ENCODE peak calls at places on chromosomes 12 and 14, in four cellular contexts. One of them, this sample, is unnamed.

GRCh38 chr12:9130244-9130643 is 14.5 kb upstream of the A2M start:
- DNase-seq in dorsolateral prefrontal cortex: no peak
- DNase-seq in adrenal gland: no peak
- DNase-seq in CD8-positive, alpha-beta T cell: no peak
- DNase-seq in this sample: no peak

GRCh38 chr14:94638330-94638729 is 26.1 kb downstream of the SERPINA3 start:
- DNase-seq in CD8-positive, alpha-beta T cell: no peak
- DNase-seq in dorsolateral prefrontal cortex: no peak
- DNase-seq in adrenal gland: no peak
- DNase-seq in this sample: no peak

GRCh38 chr14:68794130-68794855 is 1.4 kb upstream of the ZFP36L1 start:
- DNase-seq in adrenal gland: peak; percentile 94
- DNase-seq in CD8-positive, alpha-beta T cell: peak; percentile 82
- DNase-seq in dorsolateral prefrontal cortex: no peak
- DNase-seq in this sample: peak; percentile 83

GRCh38 chr14:37140176-37140575 is 32.2 kb downstream of the SLC25A21 start:
- DNase-seq in adrenal gland: no peak
- DNase-seq in dorsolateral prefrontal cortex: no peak
- DNase-seq in CD8-positive, alpha-beta T cell: no peak
- DNase-seq in this sample: no peak

GRCh38 chr14:78341827-78342389 is 171.7 kb downstream of the NRXN3 start:
- DNase-seq in adrenal gland: no peak
- DNase-seq in dorsolateral prefrontal cortex: no peak
- DNase-seq in CD8-positive, alpha-beta T cell: no peak
- DNase-seq in this sample: no peak

GRCh38 chr14:70121521-70121920 is 67.2 kb downstream of the SLC8A3 start:
- DNase-seq in CD8-positive, alpha-beta T cell: no peak
- DNase-seq in adrenal gland: no peak
- DNase-seq in dorsolateral prefrontal cortex: no peak
- DNase-seq in this sample: no peak

GRCh38 chr12:45483571-45483970 is 245.9 kb upstream of the ARID2 start:
- DNase-seq in dorsolateral prefrontal cortex: no peak
- DNase-seq in CD8-positive, alpha-beta T cell: no peak
- DNase-seq in adrenal gland: peak; percentile 23
- DNase-seq in this sample: peak; percentile 50

GRCh38 chr12:70982991-70983390 is 62.5 kb upstream of the PTPRR start:
- DNase-seq in CD8-positive, alpha-beta T cell: no peak
- DNase-seq in adrenal gland: no peak
- DNase-seq in dorsolateral prefrontal cortex: no peak
- DNase-seq in this sample: no peak

GRCh38 chr14:63011609-63012008 is 33.6 kb downstream of the KCNH5 start:
- DNase-seq in CD8-positive, alpha-beta T cell: no peak
- DNase-seq in dorsolateral prefrontal cortex: no peak
- DNase-seq in adrenal gland: no peak
- DNase-seq in this sample: no peak

GRCh38 chr14:99360774-99361595 is 89.0 kb upstream of the BCL11B start:
- DNase-seq in dorsolateral prefrontal cortex: no peak
- DNase-seq in CD8-positive, alpha-beta T cell: no peak
- DNase-seq in adrenal gland: no peak
- DNase-seq in this sample: no peak

GRCh38 chr12:128771681-128772080 is 52.1 kb downstream of the SLC15A4 start:
- DNase-seq in dorsolateral prefrontal cortex: no peak
- DNase-seq in CD8-positive, alpha-beta T cell: no peak
- DNase-seq in adrenal gland: no peak
- DNase-seq in this sample: no peak

GRCh38 chr12:80935076-80935475 is 2.7 kb downstream of the LIN7A start:
- DNase-seq in dorsolateral prefrontal cortex: no peak
- DNase-seq in adrenal gland: no peak
- DNase-seq in CD8-positive, alpha-beta T cell: no peak
- DNase-seq in this sample: no peak

GRCh38 chr14:20803221-20803620 is 577 bp upstream of the RNASE1 start:
- DNase-seq in CD8-positive, alpha-beta T cell: no peak
- DNase-seq in adrenal gland: no peak
- DNase-seq in dorsolateral prefrontal cortex: no peak
- DNase-seq in this sample: no peak

DNA sequence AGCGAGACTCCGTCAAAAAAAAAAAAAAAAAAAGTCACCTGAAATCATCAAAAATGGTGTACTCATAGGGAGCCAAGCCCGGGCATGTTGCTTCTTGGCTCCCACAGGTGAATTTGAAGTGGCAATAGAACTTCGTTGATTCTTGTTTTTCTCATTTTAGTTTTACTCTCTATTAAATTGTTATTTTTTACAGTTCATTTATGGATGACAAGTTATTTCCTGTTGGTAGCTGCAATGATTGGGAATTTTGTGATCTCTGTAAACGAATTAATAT is 1.3 kb downstream of the TM7SF3 start:
- DNase-seq in CD8-positive, alpha-beta T cell: no peak
- DNase-seq in dorsolateral prefrontal cortex: no peak
- DNase-seq in adrenal gland: no peak
- DNase-seq in this sample: no peak
- H3K4me3 ChIP-seq in CD8-positive, alpha-beta T cell: peak overlapping the region; percentile 87
- H3K4me3 ChIP-seq in dorsolateral prefrontal cortex: peak overlapping the region; percentile 72
- H3K4me3 ChIP-seq in adrenal gland: no peak overlapping the region
- H3K4me3 ChIP-seq in this sample: peak overlapping the region; percentile 90

GRCh38 chr14:96938946-96939345 is 141.8 kb downstream of the VRK1 start:
- DNase-seq in adrenal gland: no peak
- DNase-seq in dorsolateral prefrontal cortex: no peak
- DNase-seq in CD8-positive, alpha-beta T cell: no peak
- DNase-seq in this sample: no peak
- TF ChIP-seq CTCF in adrenal gland: no peak
- TF ChIP-seq CTCF in dorsolateral prefrontal cortex: no peak
- TF ChIP-seq CTCF in CD8-positive, alpha-beta T cell: no peak
- TF ChIP-seq CTCF in this sample: no peak

GRCh38 chr14:101320386-101320785 is 240.9 kb upstream of the DIO3 start:
- DNase-seq in dorsolateral prefrontal cortex: no peak
- DNase-seq in CD8-positive, alpha-beta T cell: no peak
- DNase-seq in adrenal gland: no peak
- DNase-seq in this sample: no peak
- H3K27ac ChIP-seq in dorsolateral prefrontal cortex: no peak overlapping the region
- H3K27ac ChIP-seq in CD8-positive, alpha-beta T cell: no peak overlapping the region
- H3K27ac ChIP-seq in adrenal gland: no peak overlapping the region
- H3K27ac ChIP-seq in this sample: no peak overlapping the region

DNA sequence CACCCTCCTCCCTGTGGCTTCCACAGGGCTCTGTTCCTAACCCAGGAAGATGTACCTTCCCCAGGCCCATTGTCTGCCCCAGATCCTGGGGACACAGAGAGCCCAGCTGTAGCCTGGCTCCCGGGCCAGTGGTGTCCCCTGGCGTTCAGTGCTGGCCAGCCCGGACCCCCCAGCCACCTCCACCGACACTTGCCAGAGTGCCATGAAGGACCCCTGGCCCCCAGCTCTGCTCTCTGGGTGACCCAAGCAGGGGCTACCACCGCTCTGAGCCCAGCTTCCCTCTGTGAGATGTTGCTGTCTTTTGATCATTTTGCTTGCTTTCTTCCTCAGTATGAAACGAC is 6.2 kb downstream of the INF2 start:
- DNase-seq in adrenal gland: no peak
- DNase-seq in CD8-positive, alpha-beta T cell: no peak
- DNase-seq in dorsolateral prefrontal cortex: no peak
- DNase-seq in this sample: no peak
- H3K4me3 ChIP-seq in adrenal gland: no peak overlapping the region
- H3K4me3 ChIP-seq in CD8-positive, alpha-beta T cell: peak overlapping the region; percentile 17
- H3K4me3 ChIP-seq in dorsolateral prefrontal cortex: no peak overlapping the region
- H3K4me3 ChIP-seq in this sample: no peak overlapping the region

DNA sequence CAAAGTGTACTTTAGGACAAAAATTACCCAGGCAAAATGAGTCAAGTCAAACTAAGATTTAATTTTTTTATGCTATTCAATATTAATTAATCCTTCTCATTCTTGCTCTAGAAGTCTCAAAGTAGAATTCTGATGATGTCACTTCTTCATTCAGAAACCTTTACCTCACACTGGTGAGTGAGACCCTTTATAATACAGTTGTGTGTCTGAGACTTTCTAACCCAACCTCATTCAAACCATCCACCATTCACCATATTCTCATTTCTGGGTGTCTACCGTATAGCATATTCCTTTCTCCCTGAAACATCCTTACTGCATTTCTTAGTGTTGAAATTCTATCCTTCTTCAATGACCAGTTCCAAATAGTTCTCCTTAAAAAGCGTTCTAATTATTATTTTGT is 40.8 kb upstream of the CFL2 start:
- DNase-seq in adrenal gland: no peak
- DNase-seq in CD8-positive, alpha-beta T cell: no peak
- DNase-seq in dorsolateral prefrontal cortex: no peak
- DNase-seq in this sample: no peak
- TF ChIP-seq CTCF in adrenal gland: no peak
- TF ChIP-seq CTCF in CD8-positive, alpha-beta T cell: no peak
- TF ChIP-seq CTCF in dorsolateral prefrontal cortex: no peak
- TF ChIP-seq CTCF in this sample: no peak

DNA sequence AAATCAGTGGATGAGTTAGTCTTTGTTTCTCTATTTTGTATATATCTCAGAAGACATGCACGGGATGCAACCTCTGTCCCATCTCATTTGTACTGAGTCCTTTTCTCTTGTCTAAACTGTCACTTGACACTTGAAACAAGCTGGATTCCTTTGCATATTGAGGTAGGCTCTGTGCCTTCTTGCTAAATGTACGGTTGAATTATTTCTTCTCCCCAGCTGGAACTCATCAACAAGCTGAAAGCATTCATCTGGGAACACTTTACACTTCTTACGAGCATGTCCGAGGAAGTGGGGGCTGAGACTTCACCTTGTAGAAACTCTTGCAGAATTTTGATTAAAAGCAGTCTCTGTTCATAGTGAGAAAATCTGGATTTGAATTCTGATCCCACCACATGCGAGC is 119.6 kb downstream of the VEZT start:
- DNase-seq in adrenal gland: no peak
- DNase-seq in dorsolateral prefrontal cortex: no peak
- DNase-seq in CD8-positive, alpha-beta T cell: no peak
- DNase-seq in this sample: no peak
- H3K27ac ChIP-seq in adrenal gland: no peak overlapping the region
- H3K27ac ChIP-seq in dorsolateral prefrontal cortex: no peak overlapping the region
- H3K27ac ChIP-seq in CD8-positive, alpha-beta T cell: no peak overlapping the region
- H3K27ac ChIP-seq in this sample: no peak overlapping the region

GRCh38 chr12:6605425-6606330 is 1.5 kb downstream of the CHD4 start:
- DNase-seq in adrenal gland: peak; percentile 48
- DNase-seq in CD8-positive, alpha-beta T cell: peak; percentile 37
- DNase-seq in dorsolateral prefrontal cortex: no peak
- DNase-seq in this sample: no peak

GRCh38 chr12:6606331-6607131 is 648 bp downstream of the CHD4 start:
- DNase-seq in dorsolateral prefrontal cortex: no peak
- DNase-seq in adrenal gland: peak; percentile 80
- DNase-seq in CD8-positive, alpha-beta T cell: peak; percentile 70
- DNase-seq in this sample: peak; percentile 43

GRCh38 chr12:6602526-6602925 is 4.7 kb downstream of the CHD4 start:
- DNase-seq in CD8-positive, alpha-beta T cell: no peak
- DNase-seq in adrenal gland: no peak
- DNase-seq in dorsolateral prefrontal cortex: no peak
- DNase-seq in this sample: no peak

GRCh38 chr12:6604254-6605029 is 2.7 kb downstream of the CHD4 start:
- DNase-seq in adrenal gland: peak; percentile 65
- DNase-seq in dorsolateral prefrontal cortex: no peak
- DNase-seq in CD8-positive, alpha-beta T cell: no peak
- DNase-seq in this sample: no peak

GRCh38 chr12:6603095-6603567 is 4.0 kb downstream of the CHD4 start:
- DNase-seq in adrenal gland: peak; percentile 50
- DNase-seq in CD8-positive, alpha-beta T cell: peak; percentile 59
- DNase-seq in dorsolateral prefrontal cortex: no peak
- DNase-seq in this sample: peak; percentile 21
- H3K4me3 ChIP-seq in adrenal gland: no peak overlapping the region
- H3K4me3 ChIP-seq in CD8-positive, alpha-beta T cell: peak overlapping the region; percentile 38
- H3K4me3 ChIP-seq in dorsolateral prefrontal cortex: peak overlapping the region; percentile 29
- H3K4me3 ChIP-seq in this sample: peak overlapping the region; percentile 92

GRCh38 chr12:95671265-95671664 is 119.3 kb downstream of the NTN4 start:
- DNase-seq in dorsolateral prefrontal cortex: no peak
- DNase-seq in adrenal gland: no peak
- DNase-seq in CD8-positive, alpha-beta T cell: no peak
- DNase-seq in this sample: no peak
- TF ChIP-seq CTCF in dorsolateral prefrontal cortex: no peak
- TF ChIP-seq CTCF in adrenal gland: no peak
- TF ChIP-seq CTCF in CD8-positive, alpha-beta T cell: no peak
- TF ChIP-seq CTCF in this sample: no peak

This sample was measured in thoracic aorta.